ENCODE peak calls at places on chromosomes 13 and 19, in seven cellular contexts. W is BE2C, I is neural crest cell, J is body of pancreas, Q is fibroblast of lung, D is HepG2, B is uterus. Z is an unnamed sample.

GRCh38 chr19:39351537-39352037 is 9.4 kb downstream of the SAMD4B start:
- DNase-seq in W (no peak), I (no peak), J (no peak), Q (no peak), D (no peak), B (no peak), Z (peak)

GRCh38 chr19:20503536-20503935 is 62.0 kb downstream of the ZNF737 start:
- DNase-seq in W (no peak), I (no peak), J (no peak), Q (peak), D (no peak), B (no peak), Z (peak)

GRCh38 chr19:58554494-58555368 is at the start of gene CHMP2A:
- DNase-seq in W (peak), I (peak), J (peak), Q (peak), D (peak), B (peak), Z (peak)

GRCh38 chr13:109672545-109672944 is 113.8 kb downstream of the IRS2 start:
- DNase-seq in W (no peak), I (no peak), J (no peak), Q (peak), D (no peak), B (no peak), Z (peak)

GRCh38 chr19:49340069-49340864 is 5.1 kb downstream of the CD37 start:
- DNase-seq in W (peak), I (no peak), J (peak), Q (no peak), D (peak), B (peak), Z (no peak)

GRCh38 chr13:78137404-78138142 is 218.9 kb upstream of the EDNRB start:
- DNase-seq in W (peak), I (peak), J (peak), Q (peak), D (peak), B (no peak), Z (peak)

GRCh38 chr13:33281951-33282595 is 3.5 kb downstream of the STARD13 start:
- DNase-seq in W (no peak), I (no peak), J (no peak), Q (peak), D (no peak), B (no peak), Z (peak)

GRCh38 chr19:14138576-14139265 is 2.3 kb upstream of the ASF1B start:
- DNase-seq in W (no peak), I (no peak), J (no peak), Q (peak), D (no peak), B (no peak), Z (peak)

GRCh38 chr19:17519967-17520366 is 8.5 kb downstream of the PGLS start:
- DNase-seq in W (no peak), I (no peak), J (no peak), Q (peak), D (no peak), B (no peak), Z (no peak)

GRCh38 chr19:34490141-34490766 is 8.7 kb downstream of the WTIP start:
- DNase-seq in W (no peak), I (no peak), J (no peak), Q (no peak), D (no peak), B (no peak), Z (no peak)

GRCh38 chr19:7677664-7678311 is 898 bp downstream of the MCEMP1 start:
- DNase-seq in W (no peak), I (no peak), J (no peak), Q (no peak), D (peak), B (no peak), Z (no peak)

GRCh38 chr19:47461876-47462275 is 9.8 kb downstream of the SLC8A2 start:
- DNase-seq in W (no peak), I (no peak), J (no peak), Q (no peak), D (no peak), B (no peak), Z (no peak)

GRCh38 chr13:25046985-25047660 is 48.8 kb upstream of the PABPC3 start:
- DNase-seq in W (no peak), I (peak), J (no peak), Q (peak), D (no peak), B (no peak), Z (no peak)

GRCh38 chr19:18764591-18765051 is 26.5 kb downstream of the COMP start:
- DNase-seq in W (no peak), I (no peak), J (no peak), Q (peak), D (no peak), B (no peak), Z (peak)

GRCh38 chr13:27353166-27353583 is 71.2 kb upstream of the GTF3A start:
- DNase-seq in W (no peak), I (no peak), J (no peak), Q (peak), D (peak), B (no peak), Z (no peak)

GRCh38 chr19:18674616-18675015 is 8.9 kb upstream of the CRTC1 start:
- DNase-seq in W (no peak), I (no peak), J (no peak), Q (peak), D (no peak), B (no peak), Z (no peak)

GRCh38 chr13:18232994-18233782 is 948.4 kb downstream of the TUBA3C start:
- DNase-seq in W (no peak), I (no peak), J (no peak), Q (no peak), D (no peak), B (no peak), Z (no peak)

GRCh38 chr13:106499905-106500304 is 35.6 kb downstream of the EFNB2 start:
- DNase-seq in W (no peak), I (no peak), J (no peak), Q (peak), D (no peak), B (no peak), Z (no peak)

GRCh38 chr13:97224544-97225324 is 2.6 kb downstream of the MBNL2 start:
- DNase-seq in W (no peak), I (no peak), J (peak), Q (peak), D (peak), B (no peak), Z (no peak)

GRCh38 chr13:44576396-44577235 is 486 bp upstream of the TSC22D1 start:
- DNase-seq in W (peak), I (peak), J (peak), Q (no peak), D (no peak), B (peak), Z (no peak)

GRCh38 chr13:111414341-111414740 is 93.9 kb downstream of the TEX29 start:
- DNase-seq in W (no peak), I (no peak), J (no peak), Q (no peak), D (no peak), B (no peak), Z (no peak)

GRCh38 chr13:49428041-49428763 is 15.7 kb downstream of the CAB39L start:
- DNase-seq in W (no peak), I (no peak), J (no peak), Q (no peak), D (no peak), B (no peak), Z (peak)

GRCh38 chr19:13055213-13056051 is 47.2 kb downstream of the LYL1 start:
- DNase-seq in W (peak), I (no peak), J (peak), Q (peak), D (no peak), B (peak), Z (peak)

GRCh38 chr19:33093420-33094210 is 12.6 kb downstream of the GPATCH1 start:
- DNase-seq in W (no peak), I (no peak), J (no peak), Q (no peak), D (no peak), B (no peak), Z (no peak)

DNA sequence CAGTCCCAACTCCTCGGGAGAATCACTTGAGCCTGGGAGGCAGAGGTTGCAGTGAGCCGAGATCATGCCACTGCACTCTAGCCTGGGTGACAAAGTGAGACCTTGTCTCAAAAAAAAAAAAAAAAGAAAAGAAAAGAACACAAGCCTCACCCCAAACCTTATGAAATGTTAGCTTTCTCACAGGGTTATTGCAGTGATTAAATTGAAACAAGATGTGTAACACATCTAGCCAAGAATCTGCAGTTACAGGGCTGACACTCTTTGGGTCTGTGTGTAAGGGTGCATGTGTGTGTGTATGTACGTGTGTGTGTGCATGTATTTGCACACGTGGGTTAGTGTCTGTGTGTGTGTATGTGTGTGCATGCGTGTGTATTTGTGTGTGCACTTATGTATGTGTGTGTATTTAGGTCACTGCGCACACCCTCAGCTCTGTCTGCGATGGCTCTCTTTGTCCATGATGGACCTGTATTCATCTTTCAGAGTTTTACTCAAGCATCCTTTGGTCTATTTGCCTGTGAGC is 336.3 kb downstream of the UQCRFS1 start:
- DNase-seq in W (no peak), I (no peak), J (no peak), Q (no peak), D (no peak), B (no peak), Z (no peak)
- TF ChIP-seq CTCF in W (no peak), I (no peak), J (no peak), Q (no peak), D (no peak), B (no peak), Z (no peak)

DNA sequence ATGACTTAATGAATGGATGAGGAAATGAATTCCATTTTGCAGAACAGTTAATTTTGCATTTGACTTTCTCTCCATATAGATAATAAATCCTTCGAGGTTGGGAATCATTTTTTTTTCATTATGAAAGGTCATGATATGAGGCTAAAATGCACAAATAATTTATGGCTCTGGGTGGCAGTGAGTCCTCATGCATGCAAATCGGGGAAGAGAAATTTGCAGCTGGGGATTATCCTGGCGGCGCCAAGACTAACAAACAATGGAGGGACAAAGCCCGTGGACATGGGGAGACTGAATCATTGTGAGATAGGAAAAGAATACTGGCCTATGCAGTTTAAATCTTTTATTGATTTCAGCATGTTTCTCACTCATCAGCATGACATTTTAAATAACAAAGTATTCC is 102.2 kb downstream of the ERCC5 start:
- DNase-seq in W (no peak), I (no peak), J (no peak), Q (peak), D (no peak), B (no peak), Z (no peak)
- TF ChIP-seq CTCF in W (no peak), I (no peak), J (peak), Q (no peak), D (no peak), B (no peak), Z (no peak)

GRCh38 chr19:11035441-11036377 is 53.6 kb upstream of the LDLR start:
- DNase-seq in W (peak), I (peak), J (peak), Q (peak), D (peak), B (peak), Z (peak)
- TF ChIP-seq CTCF in W (peak), I (peak), J (peak), Q (peak), D (peak), B (peak), Z (peak)

GRCh38 chr19:3343619-3344502 is 22.5 kb upstream of the NFIC start:
- DNase-seq in W (peak), I (no peak), J (peak), Q (peak), D (peak), B (peak), Z (peak)
- TF ChIP-seq CTCF in W (peak), I (no peak), J (peak), Q (no peak), D (peak), B (no peak), Z (peak)

DNA sequence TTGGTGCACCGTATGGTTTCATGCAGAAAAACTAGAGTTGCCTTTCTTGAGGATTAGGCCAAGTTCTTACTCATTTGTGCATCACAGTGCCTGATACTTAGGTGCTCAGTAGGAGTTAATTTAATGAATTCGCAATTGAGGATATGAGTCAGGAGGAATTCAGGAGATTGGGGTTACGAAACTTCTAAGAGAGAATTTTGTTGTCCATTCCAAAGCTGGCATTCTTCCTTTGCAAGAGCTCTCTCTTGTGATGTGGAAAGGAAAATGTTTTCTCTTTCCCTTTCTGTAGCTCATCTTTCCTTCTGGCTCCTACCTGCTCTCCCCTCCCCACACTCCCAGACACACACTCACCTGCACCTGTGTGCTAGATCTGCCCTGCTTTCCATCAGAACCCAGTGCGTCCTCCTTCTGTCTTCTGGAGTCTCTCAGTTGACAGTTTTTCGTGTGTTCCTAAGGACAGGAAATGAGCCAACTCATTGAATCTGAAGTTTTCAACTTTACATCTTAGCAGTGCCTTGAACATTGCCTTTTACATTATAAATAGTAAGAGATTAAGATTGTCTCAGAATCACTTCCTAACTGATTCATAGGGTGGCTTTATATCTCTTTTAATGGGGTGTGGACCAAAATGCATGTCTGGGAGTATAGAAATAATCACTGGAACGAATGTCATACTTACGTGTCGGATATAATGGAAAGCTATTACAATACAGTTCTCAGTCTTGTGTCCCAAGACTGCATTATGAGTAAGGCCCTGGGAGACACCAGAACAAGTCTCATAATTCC is 19.7 kb upstream of the ERCC5 start:
- DNase-seq in W (no peak), I (no peak), J (no peak), Q (peak), D (no peak), B (no peak), Z (peak)
- TF ChIP-seq CTCF in W (no peak), I (no peak), J (no peak), Q (no peak), D (no peak), B (no peak), Z (no peak)

DNA sequence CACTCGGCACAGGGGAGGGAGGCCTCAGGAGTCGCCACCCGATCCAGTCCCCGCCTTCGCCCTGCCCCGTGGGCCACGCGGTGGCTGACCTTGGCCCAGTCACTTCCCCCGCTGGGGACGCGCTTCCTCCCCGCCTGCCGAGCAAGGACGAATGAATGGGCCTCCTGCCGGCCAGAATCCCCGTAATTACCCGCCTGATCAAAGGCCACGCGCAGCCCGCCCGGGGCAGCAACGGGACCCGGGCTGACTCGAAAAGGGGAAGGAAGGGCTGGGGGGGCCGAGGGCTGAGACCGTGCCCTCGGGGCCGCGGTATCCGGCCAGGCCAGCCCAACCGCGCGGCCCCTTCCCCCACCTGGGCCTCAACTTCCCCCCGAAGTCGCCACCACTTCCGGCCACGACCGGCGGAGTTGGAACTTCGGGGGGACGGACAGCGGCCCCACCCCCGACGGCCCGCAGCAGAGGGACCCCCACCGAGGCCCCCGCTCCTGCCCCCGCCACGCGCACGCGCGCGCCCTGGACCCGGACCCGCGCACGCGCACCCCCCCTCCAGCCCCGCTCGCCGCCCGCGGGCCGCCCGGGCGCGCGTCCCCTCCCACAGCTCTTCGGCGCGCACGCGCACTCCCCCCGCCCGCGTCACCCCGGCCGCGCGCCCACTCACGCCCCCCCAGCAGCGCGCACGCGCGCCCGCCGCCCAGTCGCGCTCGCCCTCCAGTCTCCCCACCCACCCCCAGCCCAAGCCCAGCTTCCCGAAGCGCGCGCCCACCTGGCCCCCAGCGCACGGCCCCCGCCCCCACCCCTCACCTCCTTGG is 520 bp downstream of the ZNF787 start:
- DNase-seq in W (peak), I (peak), J (peak), Q (peak), D (peak), B (peak), Z (peak)
- TF ChIP-seq CTCF in W (peak), I (peak), J (peak), Q (no peak), D (peak), B (peak), Z (peak)

Z was measured in HFFc6.